ENCODE peak calls at places on chromosomes 6 and 20, in six cellular contexts. S is RWPE1; U is CD4-positive, alpha-beta T cell; C is GM10248; W is Peyer's patch; I is left ventricle myocardium inferior. L is an unnamed sample.

GRCh38 chr20:41428285-41428684 is 61.7 kb upstream of the EMILIN3 start:
- DNase-seq in S (peak), U (peak), C (no peak), W (no peak), I (no peak), L (no peak)

GRCh38 chr6:53159558-53159957 is 10.9 kb upstream of the GCM1 start:
- DNase-seq in S (peak), U (no peak), C (no peak), W (no peak), I (no peak), L (no peak)

GRCh38 chr6:153210083-153210482 is 79.0 kb upstream of the RGS17 start:
- DNase-seq in S (no peak), U (no peak), C (peak), W (no peak), I (no peak), L (no peak)

GRCh38 chr6:108163267-108163643 is 2.6 kb upstream of the NR2E1 start:
- DNase-seq in S (peak), U (no peak), C (no peak), W (no peak), I (no peak), L (no peak)

GRCh38 chr20:4519530-4519929 is 202.2 kb upstream of the PRND start:
- DNase-seq in S (no peak), U (no peak), C (peak), W (no peak), I (no peak), L (no peak)

GRCh38 chr6:16741112-16742016 is 19.9 kb downstream of the ATXN1 start:
- DNase-seq in S (peak), U (no peak), C (no peak), W (no peak), I (no peak), L (no peak)

GRCh38 chr20:35273449-35274171 is 4.3 kb downstream of the MMP24OS start:
- DNase-seq in S (no peak), U (no peak), C (no peak), W (no peak), I (no peak), L (no peak)

GRCh38 chr20:46289416-46289815 is 18.9 kb downstream of the CDH22 start:
- DNase-seq in S (no peak), U (no peak), C (no peak), W (no peak), I (no peak), L (no peak)

GRCh38 chr6:130964289-130964688 is 98.8 kb downstream of the EPB41L2 start:
- DNase-seq in S (no peak), U (no peak), C (no peak), W (no peak), I (no peak), L (no peak)

GRCh38 chr6:106446983-106447382 is 86.5 kb downstream of the CRYBG1 start:
- DNase-seq in S (no peak), U (no peak), C (no peak), W (no peak), I (no peak), L (no peak)

GRCh38 chr20:43507150-43508080 is at the start of gene L3MBTL1:
- DNase-seq in S (peak), U (no peak), C (peak), W (peak), I (peak), L (peak)

GRCh38 chr6:52571099-52571755 is 5.6 kb downstream of the TRAM2 start:
- DNase-seq in S (no peak), U (no peak), C (no peak), W (no peak), I (no peak), L (no peak)

GRCh38 chr6:127342946-127343752 is at the start of gene ECHDC1:
- DNase-seq in S (peak), U (peak), C (peak), W (peak), I (peak), L (peak)

GRCh38 chr6:149393002-149393679 is 6.9 kb upstream of the SUMO4 start:
- DNase-seq in S (no peak), U (no peak), C (no peak), W (no peak), I (no peak), L (no peak)

GRCh38 chr20:58714923-58715708 is 22.5 kb downstream of the NPEPL1 start:
- DNase-seq in S (no peak), U (no peak), C (peak), W (no peak), I (peak), L (no peak)

GRCh38 chr6:99349620-99350141 is at the start of gene FAXC:
- DNase-seq in S (peak), U (no peak), C (peak), W (no peak), I (no peak), L (no peak)

GRCh38 chr6:106026748-106027147 is 59.4 kb upstream of the PRDM1 start:
- DNase-seq in S (no peak), U (no peak), C (no peak), W (no peak), I (no peak), L (no peak)

GRCh38 chr20:1336699-1337387 is 7.9 kb upstream of the SDCBP2 start:
- DNase-seq in S (no peak), U (no peak), C (no peak), W (peak), I (peak), L (no peak)

GRCh38 chr20:51356871-51357270 is 185.6 kb downstream of the NFATC2 start:
- DNase-seq in S (no peak), U (no peak), C (no peak), W (no peak), I (no peak), L (no peak)

GRCh38 chr6:2848851-2849250 is 7.2 kb upstream of the SERPINB1 start:
- DNase-seq in S (no peak), U (peak), C (no peak), W (peak), I (no peak), L (no peak)

GRCh38 chr20:60586417-60587105 is 628.3 kb downstream of the CDH26 start:
- DNase-seq in S (no peak), U (no peak), C (no peak), W (no peak), I (peak), L (no peak)

GRCh38 chr6:106626485-106626884 is 2.8 kb downstream of the RTN4IP1 start:
- DNase-seq in S (no peak), U (no peak), C (no peak), W (no peak), I (no peak), L (no peak)

GRCh38 chr6:147176795-147177194 is 27.4 kb upstream of the STXBP5 start:
- DNase-seq in S (no peak), U (no peak), C (no peak), W (no peak), I (no peak), L (no peak)

GRCh38 chr6:68778356-68779020 is 143.4 kb downstream of the ADGRB3 start:
- DNase-seq in S (peak), U (no peak), C (peak), W (no peak), I (no peak), L (no peak)

GRCh38 chr20:50272413-50273120 is 81.9 kb downstream of the CEBPB start:
- DNase-seq in S (no peak), U (no peak), C (no peak), W (no peak), I (no peak), L (no peak)

GRCh38 chr6:131210469-131210868 is 75.2 kb downstream of the AKAP7 start:
- DNase-seq in S (no peak), U (no peak), C (no peak), W (no peak), I (no peak), L (no peak)

GRCh38 chr6:131914967-131915751 is 36.0 kb downstream of the CCN2 start:
- DNase-seq in S (peak), U (peak), C (peak), W (peak), I (peak), L (no peak)

GRCh38 chr6:50992704-50993625 is 174.3 kb downstream of the TFAP2B start:
- DNase-seq in S (no peak), U (no peak), C (no peak), W (no peak), I (no peak), L (no peak)

GRCh38 chr6:169839029-169839481 is 87.6 kb downstream of the ERMARD start:
- DNase-seq in S (no peak), U (no peak), C (no peak), W (peak), I (no peak), L (no peak)
- TF ChIP-seq CTCF in S (no peak), U (no peak), C (no peak), W (no peak), I (no peak), L (no peak)

GRCh38 chr6:63624091-63624490 is 11.5 kb upstream of the PHF3 start:
- DNase-seq in S (no peak), U (no peak), C (no peak), W (no peak), I (no peak), L (no peak)
- TF ChIP-seq CTCF in S (no peak), U (no peak), C (no peak), W (no peak), I (no peak), L (no peak)

GRCh38 chr6:14315353-14315752 is 197.8 kb downstream of the CD83 start:
- DNase-seq in S (no peak), U (no peak), C (no peak), W (no peak), I (no peak), L (no peak)

GRCh38 chr6:14320342-14320741 is 202.8 kb downstream of the CD83 start:
- DNase-seq in S (no peak), U (no peak), C (no peak), W (no peak), I (no peak), L (no peak)

GRCh38 chr6:14313220-14313619 is 195.6 kb downstream of the CD83 start:
- DNase-seq in S (no peak), U (no peak), C (peak), W (no peak), I (no peak), L (no peak)

GRCh38 chr6:14317616-14318015 is 200.0 kb downstream of the CD83 start:
- DNase-seq in S (no peak), U (no peak), C (no peak), W (no peak), I (no peak), L (no peak)

GRCh38 chr6:14316911-14317535 is 199.5 kb downstream of the CD83 start:
- DNase-seq in S (no peak), U (no peak), C (peak), W (peak), I (no peak), L (no peak)
- TF ChIP-seq CTCF in S (no peak), U (peak), C (peak), W (no peak), I (no peak), L (no peak)

GRCh38 chr6:162442675-162443074 is 284.9 kb downstream of the PRKN start:
- DNase-seq in S (no peak), U (no peak), C (no peak), W (no peak), I (no peak), L (no peak)
- TF ChIP-seq CTCF in S (no peak), U (no peak), C (no peak), W (no peak), I (peak), L (no peak)

GRCh38 chr6:158441639-158442308 is 118.1 kb upstream of the TMEM181 start:
- DNase-seq in S (no peak), U (no peak), C (no peak), W (no peak), I (peak), L (no peak)
- TF ChIP-seq CTCF in S (no peak), U (no peak), C (no peak), W (no peak), I (no peak), L (no peak)

L was measured in natural killer cell.